ENCODE peak calls at places on chromosomes 6 and 20, in eight cellular contexts. W is A549, U is left ventricle myocardium inferior, H is spleen, Y is GM06990, V is endodermal cell, O is fibroblast of pulmonary artery, F is mesendoderm. B is an unnamed sample.

GRCh38 chr20:10469599-10469998 is 34.5 kb downstream of the SLX4IP start:
- DNase-seq in Y (no peak), V (peak), U (no peak), W (peak), H (no peak), F (peak), O (peak), B (peak)

GRCh38 chr6:56677559-56677958 is 34.9 kb upstream of the DST start:
- DNase-seq in Y (no peak), H (no peak), U (no peak), O (peak), W (no peak), F (no peak), V (no peak), B (peak)

GRCh38 chr20:24382775-24383174 is 86.7 kb upstream of the SYNDIG1 start:
- DNase-seq in Y (no peak), U (no peak), V (no peak), H (no peak), W (no peak), O (no peak), F (no peak), B (no peak)

GRCh38 chr20:49446808-49447207 is 35.7 kb downstream of the KCNB1 start:
- DNase-seq in W (no peak), O (peak), V (peak), F (peak), U (peak), Y (no peak), H (no peak), B (peak)

GRCh38 chr20:19911810-19912382 is 105.3 kb upstream of the NAA20 start:
- DNase-seq in F (no peak), Y (peak), H (no peak), V (no peak), O (no peak), W (no peak), U (no peak), B (no peak)

GRCh38 chr6:146851837-146852236 is 253.1 kb downstream of the ADGB start:
- DNase-seq in H (no peak), U (no peak), V (no peak), W (no peak), F (no peak), Y (no peak), O (peak), B (peak)

GRCh38 chr20:38875170-38875993 is 50.8 kb upstream of the FAM83D start:
- DNase-seq in V (no peak), W (no peak), U (no peak), F (peak), Y (peak), O (no peak), H (peak), B (no peak)

GRCh38 chr20:15205719-15206118 is 868.3 kb upstream of the FLRT3 start:
- DNase-seq in U (no peak), Y (no peak), H (no peak), V (no peak), W (no peak), F (no peak), O (no peak), B (no peak)

GRCh38 chr6:62013719-62014118 is 272.3 kb downstream of the KHDRBS2 start:
- DNase-seq in H (no peak), W (no peak), V (no peak), U (no peak), O (no peak), F (no peak), Y (no peak), B (no peak)

GRCh38 chr6:122734529-122735203 is 44.9 kb upstream of the FABP7 start:
- DNase-seq in O (no peak), U (no peak), V (peak), F (peak), W (no peak), Y (no peak), H (no peak), B (no peak)

GRCh38 chr6:23218751-23219150 is 649.4 kb downstream of the HDGFL1 start:
- DNase-seq in O (no peak), H (no peak), V (peak), U (no peak), W (no peak), Y (no peak), F (peak), B (no peak)

GRCh38 chr6:195861-196360 is 96.4 kb upstream of the DUSP22 start:
- DNase-seq in F (no peak), H (no peak), Y (no peak), U (peak), O (peak), V (no peak), W (no peak), B (peak)

GRCh38 chr6:68760486-68760885 is 125.4 kb downstream of the ADGRB3 start:
- DNase-seq in W (no peak), O (no peak), V (no peak), Y (no peak), U (no peak), H (no peak), F (no peak), B (no peak)

GRCh38 chr6:90025418-90026089 is 131.3 kb downstream of the GJA10 start:
- DNase-seq in W (no peak), U (no peak), Y (no peak), O (peak), F (no peak), V (no peak), H (no peak), B (peak)

GRCh38 chr20:835220-836045 is 1.9 kb downstream of the FAM110A start:
- DNase-seq in W (no peak), O (no peak), V (no peak), U (peak), F (no peak), Y (no peak), H (peak), B (no peak)

GRCh38 chr20:41697861-41698559 is 79.8 kb upstream of the CHD6 start:
- DNase-seq in F (peak), Y (no peak), O (peak), H (no peak), V (peak), W (no peak), U (no peak), B (peak)

GRCh38 chr20:41693136-41693979 is 75.2 kb upstream of the CHD6 start:
- DNase-seq in U (peak), O (peak), V (peak), Y (peak), W (peak), H (peak), F (peak), B (peak)

GRCh38 chr20:41692479-41693135 is 74.4 kb upstream of the CHD6 start:
- DNase-seq in W (peak), V (peak), H (peak), F (peak), O (peak), Y (peak), U (peak), B (peak)

GRCh38 chr20:41696428-41696827 is 78.3 kb upstream of the CHD6 start:
- DNase-seq in Y (no peak), H (no peak), U (no peak), O (peak), W (no peak), F (no peak), V (peak), B (peak)

GRCh38 chr20:41694796-41695195 is 76.6 kb upstream of the CHD6 start:
- DNase-seq in F (no peak), W (no peak), H (no peak), U (no peak), O (no peak), Y (no peak), V (peak), B (no peak)
- H3K4me3 ChIP-seq in F (no peak), W (no peak), H (no peak), U (no peak), O (no peak), Y (no peak), V (no peak), B (no peak)

GRCh38 chr20:2741463-2741862 is 48.9 kb downstream of the EBF4 start:
- DNase-seq in F (no peak), W (no peak), O (no peak), Y (no peak), V (no peak), U (no peak), H (no peak), B (no peak)
- H3K4me3 ChIP-seq in F (no peak), W (no peak), O (no peak), Y (no peak), V (no peak), U (no peak), H (no peak), B (no peak)

DNA sequence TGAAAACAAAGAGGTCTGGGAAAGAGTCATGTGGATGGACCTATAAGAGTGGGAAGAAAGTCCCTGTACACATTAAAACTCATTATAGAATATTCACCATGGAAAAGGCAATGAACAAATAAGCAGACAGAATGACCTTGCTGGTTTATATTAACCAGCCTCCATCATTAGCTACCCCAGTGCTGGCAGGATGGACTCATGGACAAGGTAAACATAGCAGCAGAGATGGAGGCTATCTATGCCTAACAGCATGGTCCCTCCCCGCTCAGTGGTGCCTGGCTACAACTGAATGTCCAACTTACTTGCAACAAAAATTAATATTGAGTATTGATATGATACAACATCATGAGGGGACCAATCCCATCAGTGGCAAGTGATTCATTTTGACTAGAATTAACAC is 4.5 kb upstream of the ZKSCAN3 start:
- DNase-seq in U (no peak), V (no peak), F (no peak), H (no peak), W (no peak), Y (no peak), O (no peak), B (no peak)
- H3K4me3 ChIP-seq in U (no peak), V (no peak), F (no peak), H (no peak), W (no peak), Y (no peak), O (no peak), B (no peak)

GRCh38 chr20:13661070-13661687 is 22.4 kb upstream of the TASP1 start:
- DNase-seq in O (peak), H (no peak), U (no peak), Y (no peak), W (no peak), V (no peak), F (no peak), B (peak)
- H3K4me3 ChIP-seq in O (no peak), H (no peak), U (no peak), Y (no peak), W (no peak), V (no peak), F (no peak), B (no peak)

DNA sequence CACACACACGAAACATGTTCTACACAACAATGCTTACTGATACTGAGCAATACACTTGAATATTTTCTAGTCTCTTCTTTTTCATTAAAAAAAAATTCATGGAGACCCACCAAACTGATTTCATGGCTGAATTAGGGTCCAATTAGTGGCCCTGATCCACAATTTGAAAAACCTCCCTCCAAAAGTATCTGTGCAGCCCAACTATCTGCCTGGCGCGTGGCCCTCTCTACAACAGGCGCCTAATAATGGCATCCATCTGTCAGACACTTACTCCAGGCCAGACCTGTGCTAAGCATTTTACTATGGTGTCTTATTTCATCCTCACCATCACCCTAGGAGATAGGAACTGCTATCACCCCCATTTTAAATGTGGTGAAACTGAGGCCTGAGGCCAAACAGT is 14.0 kb downstream of the TFEB start:
- DNase-seq in O (no peak), Y (no peak), U (no peak), F (no peak), H (no peak), V (no peak), W (no peak), B (no peak)
- H3K4me3 ChIP-seq in O (no peak), Y (peak), U (no peak), F (no peak), H (no peak), V (no peak), W (no peak), B (no peak)

DNA sequence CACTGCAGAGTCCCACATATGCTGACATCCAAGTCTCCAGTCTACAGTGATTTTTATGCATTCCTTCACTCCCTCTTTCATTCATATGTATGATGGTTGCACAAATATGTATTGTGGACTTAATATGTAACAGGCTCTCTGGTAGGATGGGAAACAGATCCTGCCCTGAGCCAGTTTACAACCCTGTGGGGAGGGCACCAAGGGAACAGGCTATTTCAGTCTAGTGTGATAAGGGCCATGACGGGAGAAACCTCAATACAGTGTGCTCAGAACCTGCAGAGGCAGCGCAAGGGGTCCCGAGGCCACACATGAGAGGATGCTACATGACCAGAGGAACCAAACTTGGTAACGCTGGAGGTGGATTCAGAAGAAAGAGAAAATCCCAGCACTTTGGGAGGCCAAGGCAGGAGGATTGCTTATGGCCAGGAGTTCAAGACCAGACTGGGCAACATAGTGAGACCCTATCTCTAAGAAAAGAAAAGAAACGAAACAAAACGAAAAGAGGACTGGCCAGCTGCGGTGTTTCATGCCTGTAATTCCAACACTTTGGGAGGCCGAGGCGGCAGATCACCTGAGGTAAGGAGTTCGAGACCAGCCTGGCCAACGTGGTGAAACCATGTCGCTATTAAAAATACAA is 249.8 kb upstream of the JARID2 start:
- DNase-seq in H (no peak), U (no peak), Y (no peak), O (no peak), W (no peak), V (no peak), F (no peak), B (no peak)
- H3K4me3 ChIP-seq in H (no peak), U (no peak), Y (no peak), O (no peak), W (no peak), V (no peak), F (no peak), B (no peak)

GRCh38 chr6:149236584-149236983 is 80.9 kb upstream of the TAB2 start:
- DNase-seq in Y (no peak), V (no peak), F (no peak), W (no peak), H (no peak), U (no peak), O (peak), B (peak)

GRCh38 chr6:149237464-149237863 is 80.0 kb upstream of the TAB2 start:
- DNase-seq in H (no peak), Y (no peak), V (peak), F (no peak), W (no peak), U (no peak), O (no peak), B (no peak)

GRCh38 chr6:149233056-149233715 is 84.3 kb upstream of the TAB2 start:
- DNase-seq in H (no peak), U (no peak), F (peak), W (peak), V (peak), O (peak), Y (no peak), B (peak)

GRCh38 chr6:149234051-149234962 is 83.2 kb upstream of the TAB2 start:
- DNase-seq in Y (no peak), U (no peak), F (peak), H (no peak), W (peak), O (peak), V (no peak), B (peak)

GRCh38 chr6:149235130-149235561 is 82.4 kb upstream of the TAB2 start:
- DNase-seq in W (peak), Y (no peak), U (no peak), V (no peak), F (no peak), H (no peak), O (peak), B (peak)
- H3K4me3 ChIP-seq in W (no peak), Y (no peak), U (no peak), V (no peak), F (no peak), H (no peak), O (no peak), B (no peak)

GRCh38 chr20:43190332-43190953 is 737 bp upstream of the PTPRT start:
- DNase-seq in Y (no peak), H (no peak), F (peak), O (no peak), V (peak), W (no peak), U (no peak), B (no peak)

GRCh38 chr20:43187476-43188233 is 2.1 kb downstream of the PTPRT start:
- DNase-seq in V (peak), Y (peak), W (peak), F (peak), H (peak), O (peak), U (peak), B (peak)

GRCh38 chr20:43188234-43188653 is 1.5 kb downstream of the PTPRT start:
- DNase-seq in V (peak), F (peak), Y (no peak), W (no peak), H (no peak), O (no peak), U (no peak), B (no peak)

GRCh38 chr20:43189614-43190331 is at the start of gene PTPRT:
- DNase-seq in Y (no peak), H (no peak), F (no peak), O (no peak), V (peak), U (no peak), W (no peak), B (no peak)

GRCh38 chr20:43188861-43189613 is 669 bp downstream of the PTPRT start:
- DNase-seq in F (peak), U (no peak), V (peak), H (no peak), Y (no peak), O (no peak), W (no peak), B (no peak)
- H3K4me3 ChIP-seq in F (peak), U (peak), V (peak), H (peak), Y (no peak), O (no peak), W (no peak), B (no peak)

B was measured in fibroblast of mammary gland.